ENCODE peak calls at places on chromosome 13, in five cellular contexts. F, L, Z, H and X are unnamed samples.

GRCh38 chr13:24631922-24632321 is 48.3 kb upstream of the ATP12A start:
- DNase-seq in H (no peak), Z (no peak), F (no peak), L (no peak), X (no peak)

GRCh38 chr13:63909726-63910125 is 2494.1 kb upstream of the PCDH20 start:
- DNase-seq in L (no peak), F (no peak), Z (no peak), H (no peak), X (no peak)

GRCh38 chr13:106143392-106143791 is 392.1 kb downstream of the EFNB2 start:
- DNase-seq in Z (no peak), F (peak; percentile 31), H (no peak), L (no peak), X (no peak)

GRCh38 chr13:33213024-33213795 is 72.3 kb downstream of the STARD13 start:
- DNase-seq in F (no peak), L (no peak), H (no peak), Z (no peak), X (no peak)

GRCh38 chr13:113183450-113184129 is 24.9 kb downstream of the PCID2 start:
- DNase-seq in H (no peak), Z (no peak), F (no peak), L (no peak), X (no peak)

GRCh38 chr13:60990032-60990733 is 425.5 kb downstream of the PCDH20 start:
- DNase-seq in L (peak; percentile 52), F (no peak), Z (peak; percentile 1), H (no peak), X (peak; percentile 3)

GRCh38 chr13:89883893-89884448 is 1463.5 kb upstream of the MIR17HG start:
- DNase-seq in F (no peak), L (no peak), H (no peak), Z (no peak), X (no peak)

GRCh38 chr13:23754506-23754905 is 134.7 kb downstream of the MIPEP start:
- DNase-seq in Z (no peak), F (no peak), H (no peak), L (no peak), X (no peak)

GRCh38 chr13:36028359-36028758 is 102.8 kb downstream of the DCLK1 start:
- DNase-seq in H (no peak), Z (no peak), F (no peak), L (no peak), X (no peak)

GRCh38 chr13:42735011-42735410 is 46.4 kb upstream of the FAM216B start:
- DNase-seq in H (no peak), L (no peak), F (no peak), Z (no peak), X (no peak)

GRCh38 chr13:100436099-100436498 is 152.5 kb downstream of the GGACT start:
- DNase-seq in F (no peak), L (no peak), Z (no peak), H (no peak), X (no peak)

GRCh38 chr13:100515410-100515800 is 73.2 kb downstream of the GGACT start:
- DNase-seq in F (no peak), H (no peak), Z (no peak), L (no peak), X (no peak)

GRCh38 chr13:63873936-63874335 is 2458.3 kb upstream of the PCDH20 start:
- DNase-seq in L (no peak), Z (no peak), F (no peak), H (no peak), X (no peak)

GRCh38 chr13:33089311-33089710 is 73.1 kb downstream of the KL start:
- DNase-seq in F (no peak), Z (no peak), L (no peak), H (no peak), X (no peak)

GRCh38 chr13:106318941-106319411 is 216.5 kb downstream of the EFNB2 start:
- DNase-seq in L (peak; percentile 74), F (peak; percentile 10), Z (no peak), H (no peak), X (no peak)

GRCh38 chr13:60869225-60869624 is 472.2 kb downstream of the TDRD3 start:
- DNase-seq in H (no peak), L (no peak), Z (no peak), F (no peak), X (no peak)

GRCh38 chr13:99362362-99362761 is 55.2 kb upstream of the GPR183 start:
- DNase-seq in Z (no peak), H (no peak), L (no peak), F (no peak), X (no peak)

GRCh38 chr13:32036762-32037161 is 5.2 kb downstream of the FRY start:
- DNase-seq in L (no peak), F (no peak), Z (no peak), H (no peak), X (no peak)

GRCh38 chr13:64154514-64154913 is 2738.9 kb upstream of the PCDH20 start:
- DNase-seq in H (no peak), L (peak; percentile 4), F (no peak), Z (no peak), X (no peak)

GRCh38 chr13:38398810-38399493 is 49.3 kb downstream of the UFM1 start:
- DNase-seq in H (no peak), L (peak; percentile 78), Z (no peak), F (peak; percentile 64), X (no peak)

GRCh38 chr13:104315606-104316005 is 1249.4 kb upstream of the SLC10A2 start:
- DNase-seq in F (no peak), L (no peak), H (no peak), Z (no peak), X (no peak)

GRCh38 chr13:23617551-23618014 is 47.4 kb downstream of the TNFRSF19 start:
- DNase-seq in Z (no peak), L (no peak), F (no peak), H (no peak), X (no peak)

GRCh38 chr13:40116008-40116407 is 460.5 kb downstream of the COG6 start:
- DNase-seq in F (no peak), Z (no peak), H (no peak), L (peak; percentile 80), X (peak; percentile 72)

GRCh38 chr13:72726721-72727416 is 560 bp downstream of the MZT1 start:
- DNase-seq in Z (peak; percentile 70), F (no peak), L (peak; percentile 79), H (peak; percentile 27), X (peak; percentile 58)

GRCh38 chr13:70098669-70099068 is 9.0 kb upstream of the ATXN8OS start:
- DNase-seq in Z (no peak), L (peak; percentile 10), H (no peak), F (no peak), X (no peak)

DNA sequence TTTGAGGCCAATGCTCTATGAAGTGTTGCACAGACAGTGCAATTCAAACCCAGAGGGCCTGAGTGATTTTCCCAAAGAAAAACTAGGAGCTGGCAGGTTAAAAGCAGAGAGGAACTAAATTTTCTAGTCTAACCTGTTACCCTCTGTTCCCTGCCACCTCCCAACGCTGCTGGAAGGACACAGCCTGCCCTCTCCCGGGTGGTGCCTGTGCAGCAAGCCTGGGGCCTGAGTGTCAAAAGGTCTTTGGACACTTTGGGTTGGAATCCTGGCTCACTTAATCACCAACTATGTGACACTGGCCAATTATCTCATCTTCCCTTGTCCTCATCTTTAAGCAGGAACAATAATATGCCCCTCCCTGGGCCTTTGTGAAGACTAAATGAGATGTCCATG is 58.3 kb upstream of the WASF3 start:
- DNase-seq in L (no peak), H (no peak), F (no peak), Z (no peak), X (no peak)
- TF ChIP-seq CTCF in L (no peak), H (no peak), F (no peak), Z (no peak), X (no peak)

GRCh38 chr13:110813646-110814624 is 100.4 kb downstream of the ING1 start:
- DNase-seq in L (no peak), H (no peak), Z (no peak), F (no peak), X (no peak)
- TF ChIP-seq CTCF in L (peak; percentile 4), H (peak; percentile 18), Z (no peak), F (no peak), X (peak; percentile 13)

GRCh38 chr13:47004022-47004421 is 107.2 kb upstream of the HTR2A start:
- DNase-seq in H (no peak), Z (no peak), L (no peak), F (no peak), X (no peak)
- TF ChIP-seq CTCF in H (no peak), Z (no peak), L (no peak), F (no peak), X (no peak)

DNA sequence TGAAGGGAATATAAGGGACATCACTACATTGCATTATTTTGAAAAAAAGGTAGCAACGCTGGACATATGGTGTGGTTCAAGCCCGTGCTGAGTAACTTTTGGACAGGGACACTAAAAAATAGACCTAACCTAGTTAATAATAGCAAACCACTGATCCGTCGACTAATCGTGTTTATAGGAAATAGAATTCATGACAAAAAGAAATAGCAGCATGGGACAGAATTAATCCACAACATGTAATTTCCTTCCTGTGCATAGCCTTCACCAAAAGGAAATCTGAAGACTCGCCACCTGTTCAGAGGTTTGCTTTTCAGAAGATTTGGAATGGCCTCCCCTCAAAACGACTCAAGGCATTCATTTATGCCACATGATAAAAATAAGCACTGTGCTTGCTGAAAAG is 128.7 kb downstream of the FGF14 start:
- DNase-seq in Z (no peak), F (no peak), L (no peak), H (no peak), X (no peak)
- TF ChIP-seq CTCF in Z (no peak), F (no peak), L (no peak), H (no peak), X (no peak)

DNA sequence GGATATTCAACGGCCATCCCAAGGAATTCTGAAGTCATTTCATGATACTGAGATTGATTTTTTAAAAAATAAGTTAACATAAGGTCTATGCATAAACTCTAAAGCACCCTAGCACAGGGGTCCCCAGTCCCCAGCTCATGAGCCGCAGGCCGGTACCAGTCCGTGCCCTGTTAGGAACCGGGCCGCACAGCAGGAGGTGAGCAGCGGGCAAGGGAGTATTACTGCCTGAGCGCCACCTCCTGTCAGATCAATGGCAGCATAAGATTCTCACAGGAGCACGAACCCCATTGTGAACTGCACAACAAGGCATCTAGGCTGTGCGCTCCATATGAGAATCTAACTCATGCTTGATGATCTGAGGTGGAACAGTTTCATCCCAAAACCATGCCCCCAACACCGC is 31.0 kb downstream of the RCBTB1 start:
- DNase-seq in L (no peak), F (no peak), H (no peak), Z (no peak), X (no peak)
- TF ChIP-seq CTCF in L (no peak), F (no peak), H (no peak), Z (peak; percentile 35), X (no peak)

DNA sequence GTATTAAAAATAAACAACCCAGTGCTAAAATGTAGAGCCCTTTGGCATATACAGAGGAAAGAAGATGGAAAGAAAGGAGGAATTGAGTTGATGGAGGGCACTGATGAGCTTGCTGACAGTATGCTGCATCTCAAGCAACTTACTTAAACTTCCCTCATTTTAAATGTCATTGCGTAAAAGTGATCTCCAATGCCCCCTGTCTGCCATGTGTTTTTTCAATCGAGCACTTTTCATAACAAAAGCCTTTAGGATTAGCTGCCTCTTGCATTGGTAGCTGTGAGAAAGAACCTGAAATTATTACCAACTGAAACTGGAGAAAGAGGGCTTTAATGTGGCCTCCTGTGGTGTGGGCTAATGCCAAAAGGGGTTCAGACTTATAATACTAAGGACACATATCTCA is 541.6 kb downstream of the SUCLA2 start:
- DNase-seq in L (peak; percentile 45), Z (peak; percentile 1), H (no peak), F (no peak), X (no peak)
- TF ChIP-seq CTCF in L (no peak), Z (peak; percentile 55), H (peak; percentile 22), F (peak; percentile 28), X (no peak)

GRCh38 chr13:84574851-84575250 is 692.6 kb upstream of the SLITRK1 start:
- DNase-seq in Z (no peak), H (no peak), F (no peak), L (no peak), X (no peak)
- TF ChIP-seq CTCF in Z (peak; percentile 52), H (peak; percentile 29), F (peak; percentile 31), L (no peak), X (no peak)